ENCODE peak calls at places on chromosomes 13 and 19, in four cellular contexts. U, V, H and J are unnamed samples.

GRCh38 chr19:55118401-55118991 is 1.1 kb upstream of the PPP1R12C start:
- DNase-seq in H (no peak), V (peak), U (no peak), J (peak)

GRCh38 chr13:79662882-79663281 is 181.9 kb downstream of the NDFIP2 start:
- DNase-seq in H (no peak), U (no peak), V (no peak), J (no peak)

GRCh38 chr13:20686863-20687579 is 16.5 kb upstream of the IL17D start:
- DNase-seq in U (no peak), V (no peak), H (no peak), J (no peak)

GRCh38 chr19:10514211-10515145 is 2.8 kb downstream of the S1PR5 start:
- DNase-seq in H (no peak), U (peak), V (no peak), J (peak)

GRCh38 chr13:30346159-30346788 is 38.9 kb upstream of the KATNAL1 start:
- DNase-seq in V (no peak), U (no peak), H (no peak), J (no peak)

GRCh38 chr19:39325778-39326680 is 5.4 kb upstream of the LRFN1 start:
- DNase-seq in H (peak), V (peak), U (peak), J (peak)

GRCh38 chr13:113907637-113908617 is 44.1 kb upstream of the GAS6 start:
- DNase-seq in V (no peak), U (no peak), H (no peak), J (no peak)

GRCh38 chr13:26300140-26300539 is 46.2 kb downstream of the CDK8 start:
- DNase-seq in U (no peak), V (peak), H (no peak), J (no peak)

GRCh38 chr19:42111811-42112210 is 20.4 kb downstream of the POU2F2 start:
- DNase-seq in U (no peak), H (no peak), V (no peak), J (no peak)

GRCh38 chr19:46197314-46198070 is 32.0 kb upstream of the IGFL1 start:
- DNase-seq in H (no peak), U (no peak), V (no peak), J (no peak)

GRCh38 chr13:58855283-58855682 is 1223.7 kb downstream of the PCDH17 start:
- DNase-seq in H (no peak), U (no peak), V (no peak), J (no peak)

DNA sequence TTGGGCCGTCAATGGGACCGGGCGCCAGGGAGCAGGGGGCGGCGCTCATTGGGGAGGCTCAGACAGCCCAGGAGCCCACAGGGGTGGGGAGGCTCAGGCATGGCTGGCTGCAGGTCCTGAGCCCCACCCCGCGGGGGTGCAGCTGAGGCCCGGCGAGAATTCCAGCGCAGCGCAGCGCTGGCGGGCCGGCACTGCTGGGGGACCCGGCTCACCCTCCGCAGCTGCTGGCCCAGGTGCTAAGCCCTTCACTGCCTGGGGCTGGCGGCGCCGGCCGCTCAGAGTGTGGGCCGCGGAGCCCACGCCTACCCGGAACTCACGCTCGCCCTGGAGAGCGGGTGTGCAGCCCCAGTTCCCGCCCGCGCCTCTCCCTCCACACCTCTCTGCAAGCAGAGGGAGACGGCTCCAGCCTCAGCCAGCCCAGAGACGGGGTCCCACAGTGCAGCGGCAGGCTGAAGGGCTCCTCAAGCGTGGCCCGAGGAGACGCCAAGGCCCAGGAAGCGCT is 1227.4 kb downstream of the PCDH17 start:
- DNase-seq in V (no peak), H (no peak), U (no peak), J (no peak)
- TF ChIP-seq FOXJ3 in V (no peak), H (no peak), U (no peak), J (no peak)

GRCh38 chr19:12670159-12670928 is 3.7 kb downstream of the WDR83 start:
- DNase-seq in V (no peak), H (no peak), U (no peak), J (no peak)
- TF ChIP-seq FOXJ3 in V (no peak), H (no peak), U (no peak), J (no peak)

GRCh38 chr13:109874921-109875454 is 88.6 kb upstream of the IRS2 start:
- DNase-seq in H (no peak), U (no peak), V (no peak), J (no peak)
- TF ChIP-seq FOXJ3 in H (no peak), U (no peak), V (no peak), J (no peak)

DNA sequence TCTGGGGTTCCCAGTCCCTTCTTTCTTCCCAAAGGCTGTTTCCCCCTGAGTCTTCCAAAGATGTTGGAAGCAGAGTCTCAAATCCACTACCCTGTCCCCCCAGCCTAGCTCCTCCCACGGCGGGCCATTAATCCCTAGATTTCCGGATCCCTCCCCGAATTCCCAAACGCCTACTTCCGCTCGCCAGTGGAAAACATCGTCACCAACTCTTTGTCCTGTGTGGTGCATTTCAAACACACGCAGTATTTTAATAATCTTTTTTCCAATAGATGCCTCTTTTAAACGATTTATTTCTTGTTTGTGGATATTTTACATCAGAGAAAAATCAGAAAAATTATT is 610 bp downstream of the ZNF791 start:
- DNase-seq in V (peak), U (peak), H (peak), J (peak)
- TF ChIP-seq FOXJ3 in V (no peak), U (no peak), H (no peak), J (no peak)

GRCh38 chr13:43036386-43037220 is 13.2 kb downstream of the DNAJC15 start:
- DNase-seq in H (no peak), U (no peak), V (no peak), J (no peak)

GRCh38 chr13:43041368-43041921 is 18.1 kb downstream of the DNAJC15 start:
- DNase-seq in V (no peak), H (no peak), U (no peak), J (no peak)

GRCh38 chr13:43046259-43046658 is 22.9 kb downstream of the DNAJC15 start:
- DNase-seq in H (no peak), V (no peak), U (no peak), J (no peak)

GRCh38 chr13:43044720-43045301 is 21.4 kb downstream of the DNAJC15 start:
- DNase-seq in H (peak), U (no peak), V (no peak), J (no peak)

DNA sequence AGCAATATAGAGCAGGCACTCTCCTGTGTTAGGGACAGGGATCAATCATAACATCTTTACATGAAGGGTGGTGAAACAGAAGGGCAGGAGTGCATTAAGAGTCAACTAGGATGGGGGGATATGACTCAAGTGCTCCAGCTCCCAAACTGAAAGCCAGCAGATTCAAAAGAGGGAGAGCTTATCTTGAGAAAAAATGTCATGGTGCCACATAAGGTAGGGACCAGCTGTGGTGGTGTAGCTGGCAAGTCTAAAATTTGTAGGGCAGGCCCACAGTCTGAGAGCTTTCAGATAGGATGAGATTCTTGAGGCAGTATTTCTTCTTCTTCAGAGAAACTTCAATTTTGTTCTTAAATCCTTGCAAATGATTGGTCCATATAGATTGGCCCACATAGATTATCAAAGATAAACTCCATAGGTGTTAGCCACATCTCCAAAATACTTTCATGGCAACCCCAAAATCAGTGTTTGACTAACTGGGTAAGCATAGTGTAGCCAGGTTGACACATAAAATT is 19.1 kb downstream of the DNAJC15 start:
- DNase-seq in U (no peak), V (no peak), H (no peak), J (no peak)
- TF ChIP-seq FOXJ3 in U (no peak), V (no peak), H (no peak), J (no peak)

GRCh38 chr19:13400296-13400695 is 106.0 kb downstream of the CACNA1A start:
- DNase-seq in H (no peak), U (no peak), V (no peak), J (no peak)

GRCh38 chr19:13398780-13399726 is 107.2 kb downstream of the CACNA1A start:
- DNase-seq in U (no peak), H (no peak), V (peak), J (no peak)

GRCh38 chr19:13399746-13400145 is 106.5 kb downstream of the CACNA1A start:
- DNase-seq in U (no peak), V (peak), H (no peak), J (no peak)

GRCh38 chr19:13398182-13398581 is 108.1 kb downstream of the CACNA1A start:
- DNase-seq in H (no peak), U (no peak), V (no peak), J (no peak)

GRCh38 chr19:13396256-13397080 is 109.8 kb downstream of the CACNA1A start:
- DNase-seq in H (peak), U (no peak), V (peak), J (peak)
- TF ChIP-seq FOXJ3 in H (no peak), U (no peak), V (no peak), J (no peak)

DNA sequence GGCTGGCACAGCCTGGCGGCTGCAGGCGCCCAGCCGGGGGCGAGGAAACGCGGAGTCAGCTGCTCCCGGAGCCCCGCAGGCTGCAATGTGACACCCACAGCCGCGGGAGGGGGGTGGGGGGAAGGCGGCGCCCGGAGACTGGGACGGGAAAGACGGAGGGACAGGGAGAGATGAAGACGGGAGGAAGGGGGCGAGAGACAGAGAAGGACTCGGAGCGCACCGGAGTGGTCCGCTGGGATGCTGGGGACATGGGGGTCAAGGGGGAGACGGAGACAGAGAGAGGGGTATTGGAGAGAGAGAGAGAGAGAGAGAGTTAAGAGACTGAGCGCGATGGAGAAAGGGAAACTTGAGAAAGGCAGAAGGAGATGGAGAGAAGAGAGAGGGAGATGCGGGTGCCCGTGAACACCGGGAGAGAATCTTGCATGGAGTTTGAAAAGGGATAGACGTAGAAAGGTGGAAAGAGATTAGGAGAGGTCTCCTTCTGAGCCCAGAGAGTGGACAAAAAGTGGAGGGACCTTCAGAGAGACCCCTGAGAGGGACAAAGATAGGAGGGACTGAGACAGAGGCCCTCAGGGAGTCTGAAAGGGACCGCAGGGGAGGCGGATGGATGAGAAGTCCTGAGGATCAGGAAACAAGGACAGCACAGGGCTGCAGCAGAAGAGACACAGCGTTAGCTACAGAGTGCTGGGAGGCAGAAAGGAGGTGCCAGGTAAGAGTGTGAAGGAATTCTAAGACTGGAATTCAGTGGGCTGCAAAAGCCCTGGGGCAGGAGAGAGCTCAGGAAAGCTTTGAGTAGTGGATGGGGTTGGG is 1.0 kb downstream of the SCN1B start:
- DNase-seq in H (no peak), U (no peak), V (peak), J (peak)
- TF ChIP-seq FOXJ3 in H (no peak), U (no peak), V (no peak), J (no peak)

DNA sequence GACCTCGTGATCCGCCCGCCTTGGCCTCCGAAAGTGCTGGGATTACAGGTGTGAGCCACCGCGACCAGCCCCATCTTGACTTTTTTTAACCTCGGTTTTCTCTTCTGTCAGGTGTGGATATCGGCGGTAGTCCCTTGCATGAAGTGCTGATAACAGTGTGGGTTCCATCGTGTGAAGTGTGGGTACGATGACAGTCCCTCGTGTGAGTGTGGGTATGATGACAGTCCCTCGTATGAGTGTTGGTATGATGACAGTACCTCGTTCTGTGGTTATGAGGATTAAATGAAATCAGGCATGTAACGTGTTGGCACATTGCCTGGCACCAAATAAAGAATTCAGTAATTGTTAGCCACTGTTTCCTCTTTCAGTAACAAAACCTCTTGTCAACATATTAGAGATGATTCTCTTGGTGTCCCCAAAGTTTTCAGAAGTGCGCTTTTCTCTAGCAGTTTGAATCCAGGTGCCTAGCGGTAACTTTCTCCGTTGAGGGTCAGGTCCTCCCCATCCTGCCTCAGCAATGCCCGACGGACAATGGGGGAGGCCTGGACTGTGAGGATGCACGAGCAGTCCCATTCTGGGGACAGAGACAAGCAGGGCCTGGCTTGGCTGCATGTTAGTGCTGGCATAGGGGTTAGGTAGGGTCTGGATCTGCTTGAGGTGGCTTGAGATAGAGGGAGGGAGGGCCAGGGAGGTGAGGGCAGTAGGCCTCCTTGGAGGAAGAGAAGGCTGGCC is 15.3 kb downstream of the GATAD2A start:
- DNase-seq in V (no peak), U (no peak), H (no peak), J (no peak)
- TF ChIP-seq FOXJ3 in V (no peak), U (no peak), H (no peak), J (no peak)

DNA sequence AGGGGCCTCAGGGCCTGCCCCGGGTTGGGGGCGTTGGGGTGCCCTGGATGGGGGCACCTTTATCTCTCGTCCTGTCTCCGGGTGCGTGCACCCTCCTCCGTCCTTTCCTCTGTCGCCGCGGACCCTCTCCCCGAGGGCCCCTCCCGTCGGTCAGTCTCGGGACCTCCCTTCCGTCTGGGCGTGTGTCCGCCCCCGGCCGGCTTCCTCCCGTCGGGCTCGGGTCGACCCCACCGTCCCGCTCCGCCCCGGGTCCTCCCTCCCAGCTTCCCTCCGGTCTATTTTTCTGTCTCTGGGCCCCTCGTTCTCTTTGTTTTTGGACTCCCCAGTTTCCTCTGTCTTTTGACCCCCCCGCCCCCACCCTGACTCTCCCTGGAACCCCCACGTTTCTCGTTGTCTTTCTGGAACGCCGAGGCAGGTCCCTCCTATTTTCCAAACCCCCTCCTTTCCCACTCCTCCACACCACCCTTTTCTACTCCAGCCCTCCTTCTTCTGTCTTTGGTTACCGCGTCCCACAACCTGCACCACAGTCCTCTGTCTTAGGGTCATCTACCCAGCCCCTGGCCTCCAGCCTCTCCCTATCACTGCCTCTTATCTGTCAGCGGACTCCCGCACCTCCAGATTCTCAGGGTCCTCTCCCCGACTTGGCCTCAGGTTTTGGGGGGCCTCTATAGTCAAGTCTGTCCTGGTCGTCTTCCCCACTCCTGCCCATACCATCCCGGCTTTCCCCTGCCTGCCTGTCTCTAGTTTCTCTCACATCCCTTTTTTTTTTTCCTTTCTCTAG is 757 bp downstream of the EGLN2 start:
- DNase-seq in H (no peak), U (peak), V (peak), J (peak)
- TF ChIP-seq FOXJ3 in H (no peak), U (no peak), V (no peak), J (no peak)

GRCh38 chr13:105262579-105262978 is 1272.9 kb downstream of the EFNB2 start:
- DNase-seq in V (no peak), H (no peak), U (no peak), J (no peak)

GRCh38 chr13:105266615-105267014 is 1268.8 kb downstream of the EFNB2 start:
- DNase-seq in V (no peak), U (no peak), H (no peak), J (no peak)
- TF ChIP-seq FOXJ3 in V (no peak), U (no peak), H (no peak), J (no peak)